ENCODE peak calls at places on chromosomes 5 and 9, in ten cellular contexts. Q is RWPE2; W is astrocyte of the spinal cord; C is nephron progenitor cell; J is PC-9; X is activated CD8-positive, alpha-beta T cell treated with anti-CD3 and anti-CD28 coated beads for 36 hours; T is Caco-2; L is epithelial cell of esophagus; U is lower lobe of right lung; D is heart right ventricle. I is an unnamed sample.

GRCh38 chr9:95857122-95857521 is 18.4 kb upstream of the ERCC6L2 start:
- DNase-seq in D (no peak), L (peak), U (no peak), J (peak), X (no peak), Q (peak), C (peak), W (peak), T (peak), I (no peak)

GRCh38 chr9:20659474-20659962 is 24.5 kb upstream of the FOCAD start:
- DNase-seq in U (no peak), T (no peak), W (no peak), X (no peak), L (peak), J (no peak), D (no peak), C (no peak), Q (no peak), I (no peak)

GRCh38 chr9:136487672-136488071 is 4.8 kb upstream of the SEC16A start:
- DNase-seq in J (no peak), W (no peak), L (no peak), D (no peak), X (no peak), Q (no peak), U (no peak), T (no peak), C (no peak), I (no peak)

GRCh38 chr5:121968910-121969607 is 7.3 kb downstream of the SRFBP1 start:
- DNase-seq in T (no peak), Q (peak), X (no peak), U (no peak), D (no peak), W (peak), J (peak), L (peak), C (no peak), I (peak)

GRCh38 chr5:147735621-147736125 is 46.9 kb downstream of the JAKMIP2 start:
- DNase-seq in T (no peak), D (no peak), L (no peak), Q (no peak), W (no peak), X (no peak), C (no peak), U (no peak), J (no peak), I (no peak)

GRCh38 chr5:104533498-104533897 is 970.9 kb upstream of the NUDT12 start:
- DNase-seq in W (no peak), U (no peak), D (no peak), C (no peak), J (peak), T (peak), L (peak), Q (no peak), X (no peak), I (no peak)

GRCh38 chr5:113331201-113331551 is 103.6 kb downstream of the TSSK1B start:
- DNase-seq in L (peak), C (no peak), U (no peak), T (no peak), J (no peak), X (no peak), W (no peak), Q (no peak), D (no peak), I (peak)

GRCh38 chr9:83238871-83239624 is 176.1 kb upstream of the RASEF start:
- DNase-seq in C (no peak), Q (no peak), T (no peak), X (no peak), U (no peak), L (peak), J (peak), W (no peak), D (no peak), I (no peak)

GRCh38 chr9:137156567-137157375 is 13.1 kb downstream of the LRRC26 start:
- DNase-seq in D (no peak), L (peak), W (peak), J (no peak), Q (no peak), T (no peak), U (peak), X (peak), C (peak), I (peak)

GRCh38 chr5:9927106-9927505 is 297.0 kb upstream of the TAS2R1 start:
- DNase-seq in U (no peak), T (no peak), X (no peak), L (peak), D (no peak), Q (no peak), W (peak), J (no peak), C (no peak), I (peak)

GRCh38 chr9:33737811-33738606 is 57.4 kb upstream of the PRSS3 start:
- DNase-seq in W (peak), C (peak), U (no peak), Q (no peak), J (peak), T (peak), D (no peak), L (peak), X (peak), I (peak)

GRCh38 chr5:54743997-54744788 is 226.6 kb downstream of the SNX18 start:
- DNase-seq in Q (no peak), J (peak), D (no peak), T (no peak), L (peak), W (peak), C (no peak), X (peak), U (peak), I (peak)

DNA sequence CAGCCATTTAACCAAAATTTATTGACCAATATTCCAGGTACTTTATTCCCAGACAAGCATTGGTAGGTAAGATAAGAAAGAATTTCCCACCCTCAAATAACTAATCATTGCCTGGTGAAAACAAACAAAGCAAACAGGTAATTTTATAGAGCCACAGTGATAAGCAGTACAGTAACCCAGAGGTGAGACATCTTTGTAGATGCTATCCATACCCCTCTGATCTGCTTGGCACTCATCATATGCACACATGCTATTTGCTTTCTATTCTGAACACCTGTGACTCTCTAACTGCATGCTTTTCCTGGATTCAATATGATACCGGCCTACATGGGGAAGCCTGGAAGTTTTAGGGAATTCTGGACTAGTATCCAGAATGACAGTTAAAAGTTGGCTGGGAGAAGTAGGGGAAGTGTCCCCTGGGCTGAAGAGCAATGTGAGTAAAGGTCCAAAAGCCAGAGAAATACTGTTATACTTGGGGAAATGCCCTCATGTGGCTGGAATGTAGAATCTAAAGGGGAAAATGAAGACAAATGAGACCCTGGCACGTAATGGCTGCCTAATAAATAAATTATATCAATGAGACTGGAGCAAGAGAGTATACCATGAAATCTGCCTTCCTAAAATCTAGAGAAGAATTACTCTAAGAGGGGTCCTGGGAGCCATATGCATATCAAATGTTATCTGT is 243.8 kb upstream of the ADAMTSL1 start:
- DNase-seq in T (no peak), D (no peak), Q (no peak), W (no peak), L (no peak), X (no peak), U (no peak), C (no peak), J (no peak), I (no peak)
- TF ChIP-seq CTCF in T (no peak), D (no peak), Q (no peak), W (peak), L (no peak), X (no peak), U (no peak), C (no peak), J (no peak), I (peak)

DNA sequence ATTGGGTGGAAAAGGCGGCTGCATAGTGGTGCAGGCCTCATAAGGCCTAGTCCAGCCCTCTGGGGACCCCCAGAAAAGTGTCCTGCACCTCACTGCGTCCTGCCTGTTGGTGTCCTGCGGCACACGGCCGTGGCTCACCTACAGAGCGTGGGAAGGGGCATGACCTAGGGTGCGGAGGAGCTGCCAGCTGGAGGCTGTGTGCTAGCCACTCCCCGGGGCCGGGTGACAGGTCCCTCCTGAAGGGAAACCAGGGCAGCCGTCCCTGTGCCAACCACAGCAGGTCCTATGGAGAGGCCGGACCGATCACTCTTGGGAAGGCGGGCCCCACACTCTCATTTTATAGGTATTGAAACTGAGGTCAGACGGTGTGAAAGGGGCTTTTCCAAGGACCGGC is 150.7 kb downstream of the RXRA start:
- DNase-seq in Q (no peak), J (peak), D (no peak), U (no peak), W (no peak), X (no peak), L (no peak), C (no peak), T (no peak), I (no peak)
- TF ChIP-seq CTCF in Q (no peak), J (no peak), D (no peak), U (no peak), W (no peak), X (no peak), L (no peak), C (no peak), T (no peak), I (no peak)

DNA sequence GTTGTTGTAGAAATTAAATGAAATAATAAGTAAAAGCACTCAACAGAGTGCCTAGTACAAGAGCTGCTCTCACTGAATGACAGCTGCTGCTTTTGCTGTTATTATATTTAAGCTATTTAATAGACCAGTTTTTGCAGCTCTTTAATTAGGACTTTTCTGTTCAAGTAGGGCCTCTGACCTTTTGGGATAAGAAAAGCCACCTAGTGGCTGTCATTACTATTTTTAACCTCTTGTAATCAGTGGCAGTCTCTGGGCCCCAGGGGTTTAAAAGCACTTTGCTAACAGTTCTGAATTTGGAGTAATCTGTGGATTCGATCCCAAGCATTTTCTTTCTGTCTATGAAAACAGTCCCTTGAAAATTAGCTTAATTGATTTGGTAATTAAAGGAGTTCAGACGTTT is 121.1 kb downstream of the NUDT12 start:
- DNase-seq in U (no peak), L (no peak), D (no peak), X (no peak), W (no peak), J (no peak), C (no peak), Q (no peak), T (no peak), I (no peak)
- TF ChIP-seq CTCF in U (no peak), L (peak), D (peak), X (no peak), W (peak), J (peak), C (no peak), Q (no peak), T (peak), I (no peak)

GRCh38 chr9:84966876-84967830 is 297.6 kb downstream of the NTRK2 start:
- DNase-seq in W (no peak), D (no peak), X (no peak), T (no peak), J (no peak), C (peak), L (peak), Q (no peak), U (no peak), I (no peak)
- TF ChIP-seq CTCF in W (peak), D (no peak), X (no peak), T (no peak), J (no peak), C (peak), L (no peak), Q (no peak), U (no peak), I (no peak)

GRCh38 chr9:29209748-29210276 is 1636.5 kb upstream of the C9orf72 start:
- DNase-seq in J (no peak), U (no peak), C (no peak), L (no peak), X (no peak), T (no peak), W (no peak), Q (no peak), D (no peak), I (no peak)

GRCh38 chr9:29211003-29211584 is 1637.8 kb upstream of the C9orf72 start:
- DNase-seq in D (no peak), T (no peak), X (no peak), W (no peak), L (no peak), U (no peak), C (no peak), J (no peak), Q (no peak), I (no peak)

GRCh38 chr9:29213374-29214161 is 1640.3 kb upstream of the C9orf72 start:
- DNase-seq in D (no peak), T (no peak), W (peak), X (no peak), J (no peak), L (peak), C (peak), U (no peak), Q (no peak), I (no peak)

GRCh38 chr9:29212590-29213373 is 1639.5 kb upstream of the C9orf72 start:
- DNase-seq in L (peak), U (no peak), J (no peak), Q (no peak), C (peak), T (no peak), W (no peak), D (no peak), X (no peak), I (peak)

DNA sequence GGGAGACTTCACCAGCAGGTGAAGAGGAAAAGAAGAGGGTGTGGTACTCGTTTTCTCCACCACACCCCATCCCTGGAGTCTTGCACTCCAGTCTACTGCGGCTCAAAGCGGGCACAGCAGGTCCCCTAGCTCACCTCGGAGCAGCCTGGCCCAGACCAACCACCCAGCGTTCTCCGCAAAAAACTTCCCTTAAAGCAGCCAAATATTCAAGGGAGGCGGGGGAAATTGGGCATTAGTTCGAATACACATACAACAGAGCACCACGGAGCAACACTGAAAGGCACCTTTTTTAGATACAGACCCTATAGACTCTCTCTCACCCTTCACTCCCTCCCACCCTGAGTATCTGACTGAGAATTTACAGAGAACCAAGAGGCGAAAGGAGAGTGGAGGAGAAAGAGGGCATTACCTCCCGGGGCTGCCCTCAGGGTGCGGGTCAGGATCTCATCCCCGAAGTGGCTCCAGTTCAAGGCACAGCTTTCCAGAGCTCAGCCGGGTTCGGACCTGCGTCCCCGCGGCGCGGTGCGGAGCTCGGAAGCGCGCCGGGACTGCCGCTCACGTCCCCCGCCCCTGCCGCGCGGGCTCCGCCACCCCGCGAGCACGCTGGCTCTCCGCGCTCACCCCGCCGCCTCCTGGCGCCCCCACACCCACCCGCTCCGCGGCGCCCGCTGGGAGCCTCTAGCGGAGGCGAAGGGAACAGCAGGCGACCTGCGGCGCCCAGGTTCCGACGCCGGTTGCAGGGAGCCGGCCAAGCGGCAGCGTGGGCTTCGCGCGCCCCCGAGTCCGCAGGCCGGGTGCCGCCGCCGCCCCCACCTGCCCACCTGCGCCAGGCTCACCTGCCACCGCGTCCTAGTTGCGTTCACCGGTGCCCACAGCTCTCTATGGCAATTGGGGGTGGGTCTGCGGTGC is 1638.7 kb upstream of the C9orf72 start:
- DNase-seq in W (peak), U (peak), C (peak), Q (no peak), D (no peak), L (peak), T (peak), J (no peak), X (peak), I (peak)
- TF ChIP-seq CTCF in W (peak), U (peak), C (peak), Q (peak), D (peak), L (peak), T (peak), J (peak), X (peak), I (peak)

I was measured in foreskin fibroblast.